ENCODE peak calls at places on chromosomes 3 and 15, in five cellular contexts. One of them, this sample, is unnamed. For H3K36me3, the result is how much of the 10 kb centered on the place peaks cover.

GRCh38 chr3:40847571-40847992 is 322.8 kb downstream of the ZNF621 start:
- DNase-seq in NT2/D1: peak
- DNase-seq in prostate gland: peak
- DNase-seq in heart left ventricle: peak
- DNase-seq in SJCRH30: peak
- DNase-seq in this sample: no peak

GRCh38 chr3:173410836-173411235 is 13.3 kb downstream of the NLGN1 start:
- DNase-seq in heart left ventricle: no peak
- DNase-seq in NT2/D1: no peak
- DNase-seq in SJCRH30: no peak
- DNase-seq in prostate gland: no peak
- DNase-seq in this sample: no peak

GRCh38 chr3:197490659-197491058 is 65.1 kb downstream of the BDH1 start:
- DNase-seq in prostate gland: no peak
- DNase-seq in heart left ventricle: no peak
- DNase-seq in SJCRH30: no peak
- DNase-seq in NT2/D1: no peak
- DNase-seq in this sample: no peak

GRCh38 chr3:128313181-128313725 is 153.4 kb downstream of the DNAJB8 start:
- DNase-seq in SJCRH30: no peak
- DNase-seq in prostate gland: no peak
- DNase-seq in heart left ventricle: peak
- DNase-seq in NT2/D1: no peak
- DNase-seq in this sample: no peak

GRCh38 chr3:125140817-125141595 is 71.5 kb downstream of the SLC12A8 start:
- DNase-seq in NT2/D1: no peak
- DNase-seq in SJCRH30: peak
- DNase-seq in heart left ventricle: no peak
- DNase-seq in prostate gland: no peak
- DNase-seq in this sample: no peak

GRCh38 chr3:19885468-19885867 is 48.5 kb downstream of the EFHB start:
- DNase-seq in NT2/D1: peak
- DNase-seq in SJCRH30: peak
- DNase-seq in prostate gland: no peak
- DNase-seq in heart left ventricle: no peak
- DNase-seq in this sample: no peak

GRCh38 chr15:96218623-96219465 is 111.7 kb upstream of the NR2F2 start:
- DNase-seq in NT2/D1: no peak
- DNase-seq in prostate gland: no peak
- DNase-seq in SJCRH30: no peak
- DNase-seq in heart left ventricle: no peak
- DNase-seq in this sample: no peak

GRCh38 chr3:141455603-141456327 is 31.1 kb upstream of the RASA2 start:
- DNase-seq in heart left ventricle: no peak
- DNase-seq in NT2/D1: no peak
- DNase-seq in SJCRH30: no peak
- DNase-seq in prostate gland: peak
- DNase-seq in this sample: no peak

GRCh38 chr3:12967751-12968209 is 105.4 kb downstream of the IQSEC1 start:
- DNase-seq in heart left ventricle: peak
- DNase-seq in SJCRH30: peak
- DNase-seq in prostate gland: peak
- DNase-seq in NT2/D1: peak
- DNase-seq in this sample: peak

GRCh38 chr15:78007965-78008886 is 69.3 kb downstream of the TBC1D2B start:
- DNase-seq in prostate gland: peak
- DNase-seq in heart left ventricle: peak
- DNase-seq in NT2/D1: no peak
- DNase-seq in SJCRH30: peak
- DNase-seq in this sample: no peak

GRCh38 chr3:59908280-59908679 is 858.5 kb upstream of the CFAP20DC start:
- DNase-seq in SJCRH30: no peak
- DNase-seq in heart left ventricle: no peak
- DNase-seq in NT2/D1: no peak
- DNase-seq in prostate gland: no peak
- DNase-seq in this sample: no peak

GRCh38 chr3:189898559-189899153 is 222.0 kb downstream of the P3H2 start:
- DNase-seq in prostate gland: no peak
- DNase-seq in SJCRH30: no peak
- DNase-seq in NT2/D1: no peak
- DNase-seq in heart left ventricle: no peak
- DNase-seq in this sample: no peak

GRCh38 chr15:41411031-41411430 is 5.9 kb upstream of the RTF1 start:
- DNase-seq in NT2/D1: no peak
- DNase-seq in SJCRH30: no peak
- DNase-seq in heart left ventricle: no peak
- DNase-seq in prostate gland: no peak
- DNase-seq in this sample: no peak

GRCh38 chr15:42272768-42273098 is 268 bp upstream of the GANC start:
- DNase-seq in prostate gland: no peak
- DNase-seq in NT2/D1: no peak
- DNase-seq in heart left ventricle: no peak
- DNase-seq in SJCRH30: no peak
- DNase-seq in this sample: no peak

DNA sequence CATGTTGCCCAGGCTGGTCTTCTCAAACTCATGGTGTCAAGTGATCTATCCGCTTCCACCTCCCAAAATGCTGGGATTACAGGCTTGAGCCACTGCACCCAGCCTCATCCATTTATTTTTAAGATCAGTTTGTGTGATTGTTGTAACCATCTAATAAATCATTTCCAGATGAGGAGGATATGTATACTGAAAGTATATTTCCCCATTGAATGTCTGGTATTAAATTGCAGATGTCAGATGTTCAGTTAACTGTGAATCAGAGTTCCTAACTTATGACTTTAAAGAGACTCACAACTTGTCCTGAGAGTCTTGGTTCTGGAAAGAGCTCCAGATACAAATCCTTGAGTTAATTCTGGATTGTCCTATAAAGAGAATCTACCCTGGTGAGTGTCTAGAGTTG is 62.4 kb downstream of the TRIM71 start:
- DNase-seq in SJCRH30: no peak
- DNase-seq in NT2/D1: no peak
- DNase-seq in prostate gland: no peak
- DNase-seq in heart left ventricle: no peak
- DNase-seq in this sample: no peak
- H3K36me3 ChIP-seq in SJCRH30: under half
- H3K36me3 ChIP-seq in NT2/D1: half or more
- H3K36me3 ChIP-seq in prostate gland: under half
- H3K36me3 ChIP-seq in heart left ventricle: under half
- H3K36me3 ChIP-seq in this sample: under half

GRCh38 chr3:106172780-106173179 is 304.0 kb upstream of the CBLB start:
- DNase-seq in NT2/D1: no peak
- DNase-seq in heart left ventricle: no peak
- DNase-seq in prostate gland: no peak
- DNase-seq in SJCRH30: no peak
- DNase-seq in this sample: no peak

GRCh38 chr3:106176734-106177133 is 307.9 kb upstream of the CBLB start:
- DNase-seq in NT2/D1: no peak
- DNase-seq in prostate gland: no peak
- DNase-seq in SJCRH30: no peak
- DNase-seq in heart left ventricle: no peak
- DNase-seq in this sample: no peak
- H3K4me3 ChIP-seq in NT2/D1: no peak
- H3K4me3 ChIP-seq in prostate gland: no peak
- H3K4me3 ChIP-seq in SJCRH30: no peak
- H3K4me3 ChIP-seq in heart left ventricle: no peak
- H3K4me3 ChIP-seq in this sample: no peak

DNA sequence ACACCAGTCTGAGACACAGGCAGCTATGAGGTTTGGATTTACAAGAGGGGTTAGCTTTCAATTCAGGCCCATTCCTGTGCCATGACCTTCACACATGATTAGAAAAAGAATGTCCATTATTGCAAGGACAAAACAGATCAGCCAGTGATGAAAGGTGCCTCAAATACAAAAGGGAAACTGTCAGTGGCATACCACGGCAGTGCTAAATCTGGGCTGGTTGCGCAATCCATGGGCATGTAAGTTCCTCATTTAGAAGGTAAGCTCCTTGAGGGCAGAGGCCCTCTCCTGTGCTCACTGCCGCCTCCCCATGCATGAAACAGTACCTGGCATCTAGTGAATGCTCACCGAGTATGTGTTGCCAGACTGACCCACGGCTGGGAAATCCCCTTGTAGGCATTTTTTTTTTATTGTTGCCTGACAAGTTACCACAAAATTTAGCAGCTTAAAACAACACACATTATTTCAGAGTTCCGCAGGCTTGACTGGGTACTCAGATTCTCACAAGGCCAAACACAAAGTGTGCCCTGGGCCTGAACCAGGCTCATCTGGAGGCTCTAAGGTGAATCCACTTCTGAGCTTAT is 312.1 kb upstream of the CHRM5 start:
- DNase-seq in prostate gland: no peak
- DNase-seq in SJCRH30: no peak
- DNase-seq in heart left ventricle: no peak
- DNase-seq in NT2/D1: no peak
- DNase-seq in this sample: no peak
- H3K36me3 ChIP-seq in prostate gland: under half
- H3K36me3 ChIP-seq in SJCRH30: under half
- H3K36me3 ChIP-seq in heart left ventricle: under half
- H3K36me3 ChIP-seq in NT2/D1: under half
- H3K36me3 ChIP-seq in this sample: under half

DNA sequence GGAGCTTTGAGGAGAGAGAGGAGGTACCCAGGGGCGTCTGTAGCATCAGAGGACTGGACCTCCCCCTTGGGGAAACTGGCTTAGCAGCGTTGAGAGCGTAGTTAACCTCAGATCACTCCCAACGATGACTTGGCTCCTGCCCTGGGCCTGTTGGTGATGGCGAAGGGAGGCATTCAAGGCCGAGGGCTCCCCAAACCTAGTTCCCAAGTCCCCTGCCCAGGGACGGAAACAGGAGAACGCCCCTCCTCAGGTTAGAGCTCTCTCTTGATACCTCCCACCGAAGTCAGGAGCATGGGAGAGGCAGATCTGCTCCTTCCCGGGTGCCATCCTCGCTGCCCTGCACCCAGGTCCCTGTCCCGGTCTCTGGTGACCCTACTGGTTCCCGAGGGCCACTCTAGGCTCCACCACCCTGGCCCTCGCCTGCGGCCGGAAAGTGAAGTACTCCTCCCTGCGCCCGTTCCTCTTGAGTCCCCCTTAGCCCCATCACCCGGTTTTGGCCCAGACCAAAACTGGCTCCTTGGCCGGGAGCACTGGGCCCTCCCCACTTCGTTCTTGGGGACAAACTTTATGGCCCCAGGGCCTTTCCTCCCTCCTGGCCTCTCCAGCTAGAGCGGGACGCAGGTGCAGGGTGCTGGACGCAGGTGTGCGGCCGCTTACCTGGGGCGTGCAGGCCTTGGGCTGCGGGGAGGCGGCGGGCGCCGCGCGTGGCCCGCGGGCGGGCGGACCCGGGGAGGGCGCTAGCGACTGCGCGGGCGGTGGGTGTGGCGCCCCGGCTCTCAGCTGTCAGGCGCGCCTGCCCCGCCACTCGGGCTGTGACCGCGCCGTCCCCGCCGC is 2.6 kb upstream of the SKOR1 start:
- DNase-seq in NT2/D1: no peak
- DNase-seq in SJCRH30: peak
- DNase-seq in prostate gland: no peak
- DNase-seq in heart left ventricle: no peak
- DNase-seq in this sample: no peak
- H3K4me3 ChIP-seq in NT2/D1: peak
- H3K4me3 ChIP-seq in SJCRH30: peak
- H3K4me3 ChIP-seq in prostate gland: no peak
- H3K4me3 ChIP-seq in heart left ventricle: no peak
- H3K4me3 ChIP-seq in this sample: no peak

GRCh38 chr3:150464684-150465083 is 56.6 kb downstream of the TSC22D2 start:
- DNase-seq in NT2/D1: no peak
- DNase-seq in SJCRH30: no peak
- DNase-seq in prostate gland: no peak
- DNase-seq in heart left ventricle: no peak
- DNase-seq in this sample: no peak

GRCh38 chr3:150462108-150462507 is 54.0 kb downstream of the TSC22D2 start:
- DNase-seq in SJCRH30: no peak
- DNase-seq in prostate gland: no peak
- DNase-seq in NT2/D1: no peak
- DNase-seq in heart left ventricle: no peak
- DNase-seq in this sample: no peak

GRCh38 chr3:150457996-150458395 is 49.9 kb downstream of the TSC22D2 start:
- DNase-seq in heart left ventricle: no peak
- DNase-seq in prostate gland: no peak
- DNase-seq in NT2/D1: no peak
- DNase-seq in SJCRH30: no peak
- DNase-seq in this sample: no peak

GRCh38 chr3:150461399-150461798 is 53.3 kb downstream of the TSC22D2 start:
- DNase-seq in NT2/D1: no peak
- DNase-seq in heart left ventricle: no peak
- DNase-seq in prostate gland: no peak
- DNase-seq in SJCRH30: no peak
- DNase-seq in this sample: no peak

GRCh38 chr3:150460484-150460883 is 52.4 kb downstream of the TSC22D2 start:
- DNase-seq in prostate gland: no peak
- DNase-seq in NT2/D1: no peak
- DNase-seq in heart left ventricle: no peak
- DNase-seq in SJCRH30: no peak
- DNase-seq in this sample: no peak
- H3K36me3 ChIP-seq in prostate gland: under half
- H3K36me3 ChIP-seq in NT2/D1: under half
- H3K36me3 ChIP-seq in heart left ventricle: under half
- H3K36me3 ChIP-seq in SJCRH30: under half
- H3K36me3 ChIP-seq in this sample: under half

GRCh38 chr3:112639451-112640332 is 1.3 kb downstream of the CCDC80 start:
- DNase-seq in SJCRH30: no peak
- DNase-seq in prostate gland: no peak
- DNase-seq in heart left ventricle: no peak
- DNase-seq in NT2/D1: no peak
- DNase-seq in this sample: no peak
- H3K4me3 ChIP-seq in SJCRH30: peak
- H3K4me3 ChIP-seq in prostate gland: no peak
- H3K4me3 ChIP-seq in heart left ventricle: peak
- H3K4me3 ChIP-seq in NT2/D1: no peak
- H3K4me3 ChIP-seq in this sample: no peak